ENCODE peak calls at places on chromosomes 3 and 15, in five cellular contexts. One of them, this sample, is unnamed.

GRCh38 chr3:196207159-196207832 is 3.9 kb downstream of the ZDHHC19 start:
- DNase-seq in H1: no peak
- DNase-seq in K562: peak; percentile 63
- DNase-seq in HepG2: no peak
- DNase-seq in GM12878: no peak
- DNase-seq in this sample: no peak

GRCh38 chr3:119543147-119543546 is 16.3 kb downstream of the CD80 start:
- DNase-seq in H1: no peak
- DNase-seq in K562: no peak
- DNase-seq in HepG2: no peak
- DNase-seq in GM12878: no peak
- DNase-seq in this sample: no peak

GRCh38 chr3:71378509-71378908 is 205.0 kb downstream of the FOXP1 start:
- DNase-seq in H1: no peak
- DNase-seq in K562: no peak
- DNase-seq in HepG2: no peak
- DNase-seq in GM12878: no peak
- DNase-seq in this sample: no peak

GRCh38 chr15:67033012-67033411 is 32.4 kb upstream of the SMAD3 start:
- DNase-seq in H1: no peak
- DNase-seq in K562: no peak
- DNase-seq in HepG2: no peak
- DNase-seq in GM12878: no peak
- DNase-seq in this sample: no peak

GRCh38 chr3:105647047-105647446 is 221.8 kb downstream of the CBLB start:
- DNase-seq in H1: no peak
- DNase-seq in K562: peak; percentile 58
- DNase-seq in HepG2: peak; percentile 39
- DNase-seq in GM12878: no peak
- DNase-seq in this sample: no peak

GRCh38 chr3:123431658-123432323 is 17.1 kb downstream of the ADCY5 start:
- DNase-seq in H1: no peak
- DNase-seq in K562: no peak
- DNase-seq in HepG2: no peak
- DNase-seq in GM12878: no peak
- DNase-seq in this sample: no peak

GRCh38 chr3:36965440-36965839 is 20.6 kb upstream of the TRANK1 start:
- DNase-seq in H1: no peak
- DNase-seq in K562: no peak
- DNase-seq in HepG2: no peak
- DNase-seq in GM12878: no peak
- DNase-seq in this sample: peak; percentile 67

GRCh38 chr15:96409231-96410138 is 79.0 kb downstream of the NR2F2 start:
- DNase-seq in H1: no peak
- DNase-seq in K562: peak; percentile 19
- DNase-seq in HepG2: peak; percentile 4
- DNase-seq in GM12878: no peak
- DNase-seq in this sample: no peak

GRCh38 chr3:184423567-184423966 is 43.7 kb downstream of the CHRD start:
- DNase-seq in H1: no peak
- DNase-seq in K562: no peak
- DNase-seq in HepG2: no peak
- DNase-seq in GM12878: no peak
- DNase-seq in this sample: no peak

GRCh38 chr3:105274958-105275357 is 91.8 kb upstream of the ALCAM start:
- DNase-seq in H1: no peak
- DNase-seq in K562: no peak
- DNase-seq in HepG2: no peak
- DNase-seq in GM12878: no peak
- DNase-seq in this sample: no peak

GRCh38 chr3:108099203-108099602 is 8.4 kb upstream of the CD47 start:
- DNase-seq in H1: no peak
- DNase-seq in K562: peak; percentile 38
- DNase-seq in HepG2: no peak
- DNase-seq in GM12878: no peak
- DNase-seq in this sample: no peak

GRCh38 chr3:71067977-71068376 is 515.6 kb downstream of the FOXP1 start:
- DNase-seq in H1: no peak
- DNase-seq in K562: no peak
- DNase-seq in HepG2: peak; percentile 29
- DNase-seq in GM12878: no peak
- DNase-seq in this sample: no peak

GRCh38 chr15:66292261-66293084 is 895 bp upstream of the DIS3L start:
- DNase-seq in H1: no peak
- DNase-seq in K562: peak; percentile 69
- DNase-seq in HepG2: no peak
- DNase-seq in GM12878: no peak
- DNase-seq in this sample: no peak

GRCh38 chr3:123732447-123732846 is 147.6 kb upstream of the HACD2 start:
- DNase-seq in H1: no peak
- DNase-seq in K562: no peak
- DNase-seq in HepG2: peak; percentile 68
- DNase-seq in GM12878: no peak
- DNase-seq in this sample: no peak

GRCh38 chr3:196604548-196604947 is 34.9 kb upstream of the NRROS start:
- DNase-seq in H1: no peak
- DNase-seq in K562: peak; percentile 29
- DNase-seq in HepG2: no peak
- DNase-seq in GM12878: no peak
- DNase-seq in this sample: no peak

DNA sequence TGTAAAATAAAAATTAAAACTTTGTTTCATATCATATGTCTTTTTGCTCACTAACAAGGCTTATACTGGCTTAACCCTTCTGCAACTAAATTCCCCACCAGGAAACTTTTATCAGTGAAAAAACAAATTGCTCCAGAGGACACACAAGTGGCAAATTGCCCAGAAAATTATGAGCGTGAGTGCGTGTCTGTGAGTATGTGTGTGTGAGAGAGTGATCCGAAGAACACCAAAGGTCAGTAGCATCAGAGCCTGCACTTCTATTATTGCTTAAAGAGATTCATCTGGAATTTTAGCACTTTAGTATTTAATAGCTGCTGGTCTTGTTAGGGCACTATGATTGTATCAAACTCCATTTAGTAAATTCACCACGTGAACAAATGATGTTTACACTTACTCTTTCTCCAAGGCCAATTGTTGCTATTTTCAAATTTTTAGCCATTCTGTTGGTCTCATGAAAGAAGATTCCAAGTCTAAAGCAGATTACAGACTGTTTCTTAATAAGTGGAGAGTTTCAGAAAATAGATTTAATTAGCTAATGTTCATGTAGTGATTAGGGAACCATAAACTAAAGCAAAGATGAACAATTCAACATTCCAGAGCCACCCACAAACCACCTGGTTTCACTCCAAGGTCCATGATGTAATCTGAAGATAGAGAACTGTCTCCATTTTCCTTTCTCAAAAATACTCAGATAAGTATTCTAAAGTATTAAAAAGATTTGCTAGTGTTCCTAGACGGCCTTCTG is 91.1 kb upstream of the IL12A start:
- DNase-seq in H1: no peak
- DNase-seq in K562: no peak
- DNase-seq in HepG2: no peak
- DNase-seq in GM12878: no peak
- DNase-seq in this sample: no peak
- TF ChIP-seq JUND in H1: no peak
- TF ChIP-seq JUND in K562: no peak
- TF ChIP-seq JUND in HepG2: no peak
- TF ChIP-seq JUND in GM12878: no peak
- TF ChIP-seq JUND in this sample: no peak

GRCh38 chr3:46659285-46659684 is 34.2 kb downstream of the ALS2CL start:
- DNase-seq in H1: no peak
- DNase-seq in K562: no peak
- DNase-seq in HepG2: no peak
- DNase-seq in GM12878: no peak
- DNase-seq in this sample: no peak

GRCh38 chr3:46660003-46660402 is 33.5 kb downstream of the ALS2CL start:
- DNase-seq in H1: no peak
- DNase-seq in K562: no peak
- DNase-seq in HepG2: no peak
- DNase-seq in GM12878: no peak
- DNase-seq in this sample: no peak

GRCh38 chr3:46662771-46663551 is 30.5 kb downstream of the ALS2CL start:
- DNase-seq in H1: no peak
- DNase-seq in K562: no peak
- DNase-seq in HepG2: no peak
- DNase-seq in GM12878: no peak
- DNase-seq in this sample: no peak

GRCh38 chr3:46661776-46662766 is 31.4 kb downstream of the ALS2CL start:
- DNase-seq in H1: no peak
- DNase-seq in K562: no peak
- DNase-seq in HepG2: no peak
- DNase-seq in GM12878: no peak
- DNase-seq in this sample: no peak

DNA sequence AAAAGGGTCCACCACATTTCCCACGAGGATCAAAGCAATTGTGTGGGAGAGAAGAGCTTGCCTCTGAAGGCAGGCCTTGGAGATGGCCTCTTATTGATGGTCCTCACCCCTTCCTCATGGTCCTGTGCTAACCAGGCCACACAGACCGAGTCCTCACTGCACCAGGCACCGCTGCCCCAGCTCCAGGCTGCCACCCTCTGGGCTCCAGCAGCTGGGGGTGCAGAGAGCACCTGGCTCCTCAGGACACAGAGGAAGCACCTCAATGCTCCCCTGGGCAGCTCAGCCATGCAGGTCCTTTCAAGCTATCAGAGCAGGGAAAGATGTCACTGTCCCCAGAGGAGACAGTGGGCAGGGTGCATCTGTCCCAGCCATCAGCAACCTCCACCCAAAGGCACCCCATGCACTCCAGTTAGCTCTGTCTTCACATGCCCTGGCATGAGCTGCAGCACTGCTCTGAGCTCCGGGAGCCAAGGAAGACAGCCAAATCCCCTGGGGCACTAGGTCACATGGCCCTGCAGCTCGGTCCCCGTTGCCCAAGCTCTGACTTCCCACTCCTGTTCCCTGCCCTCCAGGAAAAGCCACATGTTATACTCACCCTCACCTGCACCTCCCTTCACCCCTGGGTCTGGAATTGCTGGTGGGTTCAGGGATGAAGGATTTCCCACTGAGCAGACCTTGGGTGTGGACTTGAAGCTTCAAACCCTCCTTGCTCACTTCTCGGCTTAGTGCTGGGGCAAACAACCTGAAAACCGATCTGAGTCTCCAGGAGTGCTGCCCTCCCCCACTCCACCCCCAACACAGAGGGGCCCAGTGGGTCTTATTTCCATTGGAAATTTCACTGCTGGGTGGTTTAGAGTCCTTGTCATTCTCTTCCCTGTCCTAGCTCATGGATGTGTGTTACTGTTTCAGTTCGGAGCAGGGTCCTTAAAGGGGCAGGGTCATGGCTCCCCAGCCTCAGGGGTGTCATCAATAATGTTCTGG is 32.6 kb downstream of the ALS2CL start:
- DNase-seq in H1: no peak
- DNase-seq in K562: no peak
- DNase-seq in HepG2: no peak
- DNase-seq in GM12878: no peak
- DNase-seq in this sample: peak; percentile 60
- TF ChIP-seq JUND in H1: no peak
- TF ChIP-seq JUND in K562: no peak
- TF ChIP-seq JUND in HepG2: no peak
- TF ChIP-seq JUND in GM12878: no peak
- TF ChIP-seq JUND in this sample: no peak

GRCh38 chr15:72489943-72490554 is 15.9 kb downstream of the ARIH1 start:
- DNase-seq in H1: no peak
- DNase-seq in K562: no peak
- DNase-seq in HepG2: no peak
- DNase-seq in GM12878: no peak
- DNase-seq in this sample: no peak

GRCh38 chr15:72493220-72493619 is 19.1 kb downstream of the ARIH1 start:
- DNase-seq in H1: no peak
- DNase-seq in K562: no peak
- DNase-seq in HepG2: no peak
- DNase-seq in GM12878: no peak
- DNase-seq in this sample: no peak

GRCh38 chr15:72488558-72488957 is 14.4 kb downstream of the ARIH1 start:
- DNase-seq in H1: no peak
- DNase-seq in K562: no peak
- DNase-seq in HepG2: no peak
- DNase-seq in GM12878: no peak
- DNase-seq in this sample: peak; percentile 16

GRCh38 chr15:72492733-72493132 is 18.6 kb downstream of the ARIH1 start:
- DNase-seq in H1: no peak
- DNase-seq in K562: no peak
- DNase-seq in HepG2: no peak
- DNase-seq in GM12878: no peak
- DNase-seq in this sample: no peak

GRCh38 chr15:72491768-72492167 is 17.6 kb downstream of the ARIH1 start:
- DNase-seq in H1: no peak
- DNase-seq in K562: no peak
- DNase-seq in HepG2: no peak
- DNase-seq in GM12878: no peak
- DNase-seq in this sample: no peak
- TF ChIP-seq JUND in H1: no peak
- TF ChIP-seq JUND in K562: no peak
- TF ChIP-seq JUND in HepG2: no peak
- TF ChIP-seq JUND in GM12878: no peak
- TF ChIP-seq JUND in this sample: no peak

DNA sequence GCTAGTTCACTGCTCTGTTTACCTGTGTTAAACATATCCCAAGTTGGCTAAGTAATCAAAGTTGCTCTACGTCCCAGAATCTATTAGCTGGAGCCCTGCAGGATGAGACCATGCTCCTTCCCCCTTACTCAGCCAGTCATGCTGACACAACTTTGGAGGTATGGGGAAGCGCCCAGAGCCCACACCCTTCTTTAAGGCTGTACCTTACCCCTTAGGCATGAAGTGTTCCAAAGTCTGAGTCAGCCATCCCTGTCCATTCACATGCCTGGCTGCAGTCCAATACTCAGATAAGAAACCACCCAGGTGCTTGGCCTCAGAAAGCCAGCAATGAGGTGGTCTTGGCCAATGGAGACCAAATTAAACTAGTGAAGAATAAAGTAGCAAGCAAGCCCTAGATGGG is 221.2 kb downstream of the TPRG1 start:
- DNase-seq in H1: no peak
- DNase-seq in K562: no peak
- DNase-seq in HepG2: no peak
- DNase-seq in GM12878: no peak
- DNase-seq in this sample: no peak
- TF ChIP-seq JUND in H1: no peak
- TF ChIP-seq JUND in K562: no peak
- TF ChIP-seq JUND in HepG2: no peak
- TF ChIP-seq JUND in GM12878: no peak
- TF ChIP-seq JUND in this sample: no peak

GRCh38 chr3:132047209-132047608 is 12.4 kb upstream of the CPNE4 start:
- DNase-seq in H1: no peak
- DNase-seq in K562: no peak
- DNase-seq in HepG2: no peak
- DNase-seq in GM12878: no peak
- DNase-seq in this sample: no peak
- TF ChIP-seq JUND in H1: no peak
- TF ChIP-seq JUND in K562: no peak
- TF ChIP-seq JUND in HepG2: no peak
- TF ChIP-seq JUND in GM12878: no peak
- TF ChIP-seq JUND in this sample: no peak

This sample was measured in T47D.